ENCODE peak calls at places on chromosomes 5 and 9, in four cellular contexts. One of them, this sample, is unnamed.
A peak's percentile ranks its signal among the peaks of the same experiment; 100 is the strongest.

GRCh38 chr9:114093761-114094505 is 5.2 kb downstream of the KIF12 start:
- DNase-seq in K562: no peak
- DNase-seq in HCT116: no peak
- DNase-seq in HepG2: no peak
- DNase-seq in this sample: no peak

GRCh38 chr9:125477089-125477544 is 215.5 kb downstream of the GAPVD1 start:
- DNase-seq in K562: peak; percentile 64
- DNase-seq in HCT116: no peak
- DNase-seq in HepG2: no peak
- DNase-seq in this sample: no peak

GRCh38 chr5:41927604-41928003 is 2.5 kb downstream of the FBXO4 start:
- DNase-seq in HCT116: no peak
- DNase-seq in HepG2: no peak
- DNase-seq in K562: no peak
- DNase-seq in this sample: no peak

GRCh38 chr5:117393125-117393524 is 818.5 kb upstream of the SEMA6A start:
- DNase-seq in HepG2: no peak
- DNase-seq in HCT116: no peak
- DNase-seq in K562: no peak
- DNase-seq in this sample: no peak

GRCh38 chr9:15936316-15936869 is 383.6 kb downstream of the CCDC171 start:
- DNase-seq in HepG2: no peak
- DNase-seq in HCT116: no peak
- DNase-seq in K562: no peak
- DNase-seq in this sample: peak; percentile 19

GRCh38 chr5:69493235-69493925 is 790 bp downstream of the OCLN start:
- DNase-seq in HCT116: no peak
- DNase-seq in HepG2: no peak
- DNase-seq in K562: no peak
- DNase-seq in this sample: peak; percentile 74

GRCh38 chr9:37031081-37031480 is 3.0 kb downstream of the PAX5 start:
- DNase-seq in HCT116: no peak
- DNase-seq in HepG2: no peak
- DNase-seq in K562: no peak
- DNase-seq in this sample: no peak

GRCh38 chr5:307306-307705 is 14.2 kb upstream of the AHRR start:
- DNase-seq in HCT116: no peak
- DNase-seq in HepG2: no peak
- DNase-seq in K562: no peak
- DNase-seq in this sample: no peak

GRCh38 chr5:150487199-150488061 is 20.5 kb upstream of the NDST1 start:
- DNase-seq in HepG2: peak; percentile 80
- DNase-seq in HCT116: no peak
- DNase-seq in K562: no peak
- DNase-seq in this sample: peak; percentile 42

GRCh38 chr5:60177596-60177995 is 284.1 kb upstream of the PDE4D start:
- DNase-seq in HCT116: no peak
- DNase-seq in K562: no peak
- DNase-seq in HepG2: no peak
- DNase-seq in this sample: no peak

GRCh38 chr9:112531666-112532282 is 45.1 kb downstream of the KIAA1958 start:
- DNase-seq in K562: no peak
- DNase-seq in HepG2: peak; percentile 13
- DNase-seq in HCT116: no peak
- DNase-seq in this sample: no peak

GRCh38 chr9:131840220-131840619 is 100.3 kb upstream of the RAPGEF1 start:
- DNase-seq in HepG2: no peak
- DNase-seq in HCT116: no peak
- DNase-seq in K562: peak; percentile 32
- DNase-seq in this sample: no peak

GRCh38 chr9:81052846-81053245 is 636.5 kb downstream of the TLE1 start:
- DNase-seq in HCT116: no peak
- DNase-seq in K562: no peak
- DNase-seq in HepG2: no peak
- DNase-seq in this sample: no peak

GRCh38 chr5:10604975-10605374 is 41.1 kb downstream of the ANKRD33B start:
- DNase-seq in HCT116: no peak
- DNase-seq in K562: no peak
- DNase-seq in HepG2: no peak
- DNase-seq in this sample: no peak

GRCh38 chr5:35101016-35101415 is 53.3 kb upstream of the AGXT2 start:
- DNase-seq in HCT116: no peak
- DNase-seq in HepG2: no peak
- DNase-seq in K562: no peak
- DNase-seq in this sample: no peak

GRCh38 chr5:134738963-134739661 is 764 bp downstream of the CAMLG start:
- DNase-seq in HCT116: peak; percentile 55
- DNase-seq in K562: peak; percentile 41
- DNase-seq in HepG2: peak; percentile 73
- DNase-seq in this sample: peak; percentile 48

GRCh38 chr5:88836195-88836838 is 46.7 kb downstream of the MEF2C start:
- DNase-seq in HepG2: no peak
- DNase-seq in K562: peak; percentile 24
- DNase-seq in HCT116: no peak
- DNase-seq in this sample: no peak

GRCh38 chr9:88387733-88388202 is 476 bp upstream of the SPIN1 start:
- DNase-seq in HCT116: peak; percentile 55
- DNase-seq in K562: no peak
- DNase-seq in HepG2: peak; percentile 20
- DNase-seq in this sample: peak; percentile 63

GRCh38 chr5:10030219-10030831 is 219.4 kb downstream of the ATPSCKMT start:
- DNase-seq in HepG2: peak; percentile 23
- DNase-seq in HCT116: peak; percentile 23
- DNase-seq in K562: no peak
- DNase-seq in this sample: no peak

GRCh38 chr5:43772601-43773031 is 169.6 kb downstream of the NNT start:
- DNase-seq in HCT116: peak; percentile 44
- DNase-seq in K562: no peak
- DNase-seq in HepG2: no peak
- DNase-seq in this sample: no peak

GRCh38 chr5:93343570-93343969 is 237.4 kb downstream of the NR2F1-AS1 start:
- DNase-seq in K562: no peak
- DNase-seq in HepG2: no peak
- DNase-seq in HCT116: no peak
- DNase-seq in this sample: no peak

GRCh38 chr9:137745541-137745991 is 126.8 kb downstream of the EHMT1 start:
- DNase-seq in K562: peak; percentile 48
- DNase-seq in HCT116: peak; percentile 19
- DNase-seq in HepG2: peak; percentile 15
- DNase-seq in this sample: no peak

GRCh38 chr5:65482280-65482726 is 583 bp upstream of the ADAMTS6 start:
- DNase-seq in K562: peak; percentile 14
- DNase-seq in HepG2: no peak
- DNase-seq in HCT116: no peak
- DNase-seq in this sample: peak; percentile 19

GRCh38 chr5:176153741-176154140 is 84.5 kb upstream of the SIMC1 start:
- DNase-seq in HCT116: no peak
- DNase-seq in K562: no peak
- DNase-seq in HepG2: no peak
- DNase-seq in this sample: peak; percentile 65

GRCh38 chr5:126366199-126366560 is 57.0 kb upstream of the GRAMD2B start:
- DNase-seq in K562: no peak
- DNase-seq in HCT116: no peak
- DNase-seq in HepG2: peak; percentile 68
- DNase-seq in this sample: no peak

GRCh38 chr5:151569132-151570046 is 21.7 kb downstream of the FAT2 start:
- DNase-seq in HCT116: no peak
- DNase-seq in HepG2: no peak
- DNase-seq in K562: no peak
- DNase-seq in this sample: no peak

GRCh38 chr5:59793000-59793399 is 100.5 kb downstream of the PDE4D start:
- DNase-seq in HCT116: no peak
- DNase-seq in K562: no peak
- DNase-seq in HepG2: peak; percentile 10
- DNase-seq in this sample: no peak

GRCh38 chr9:88645172-88645868 is 110.3 kb downstream of the NXNL2 start:
- DNase-seq in K562: no peak
- DNase-seq in HCT116: no peak
- DNase-seq in HepG2: no peak
- DNase-seq in this sample: no peak

GRCh38 chr5:157431544-157432200 is 28.3 kb upstream of the NIPAL4 start:
- DNase-seq in HepG2: peak; percentile 34
- DNase-seq in K562: no peak
- DNase-seq in HCT116: peak; percentile 38
- DNase-seq in this sample: no peak

GRCh38 chr9:83013867-83014605 is 48.9 kb downstream of the RASEF start:
- DNase-seq in HepG2: no peak
- DNase-seq in HCT116: no peak
- DNase-seq in K562: no peak
- DNase-seq in this sample: no peak

GRCh38 chr5:38190111-38190510 is 68.2 kb upstream of the EGFLAM start:
- DNase-seq in HepG2: no peak
- DNase-seq in HCT116: no peak
- DNase-seq in K562: no peak
- DNase-seq in this sample: no peak

GRCh38 chr5:61409568-61409967 is 77.5 kb downstream of the ZSWIM6 start:
- DNase-seq in HepG2: peak; percentile 50
- DNase-seq in K562: peak; percentile 31
- DNase-seq in HCT116: peak; percentile 79
- DNase-seq in this sample: peak; percentile 19
- TF ChIP-seq ELF1 in HepG2: no peak
- TF ChIP-seq ELF1 in K562: no peak
- TF ChIP-seq ELF1 in HCT116: no peak
- TF ChIP-seq ELF1 in this sample: no peak

GRCh38 chr5:131821221-131821620 is 24.4 kb upstream of the FNIP1 start:
- DNase-seq in HepG2: no peak
- DNase-seq in K562: no peak
- DNase-seq in HCT116: no peak
- DNase-seq in this sample: no peak
- TF ChIP-seq ELF1 in HepG2: no peak
- TF ChIP-seq ELF1 in K562: no peak
- TF ChIP-seq ELF1 in HCT116: no peak
- TF ChIP-seq ELF1 in this sample: no peak

DNA sequence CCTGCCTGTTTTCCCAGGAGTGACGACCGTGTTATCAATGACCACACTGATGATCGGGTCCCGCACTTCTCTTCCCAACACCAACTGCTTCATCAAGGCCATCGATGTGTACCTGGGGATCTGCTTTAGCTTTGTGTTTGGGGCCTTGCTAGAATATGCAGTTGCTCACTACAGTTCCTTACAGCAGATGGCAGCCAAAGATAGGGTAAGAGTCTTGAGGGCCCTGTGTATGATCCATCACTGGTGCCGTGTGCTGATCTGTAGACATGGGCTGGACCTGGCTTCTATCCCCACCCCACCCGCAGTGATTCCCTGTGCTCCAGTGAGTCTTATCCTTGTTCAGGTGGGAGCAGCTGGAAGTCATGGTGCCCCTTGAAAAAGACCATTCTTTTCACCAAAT is 26.0 kb downstream of the GABRP start:
- DNase-seq in HCT116: peak; percentile 34
- DNase-seq in K562: peak; percentile 16
- DNase-seq in HepG2: no peak
- DNase-seq in this sample: peak; percentile 41
- TF ChIP-seq ELF1 in HCT116: no peak
- TF ChIP-seq ELF1 in K562: no peak
- TF ChIP-seq ELF1 in HepG2: no peak
- TF ChIP-seq ELF1 in this sample: no peak

GRCh38 chr5:45507174-45507573 is 189.0 kb downstream of the HCN1 start:
- DNase-seq in K562: no peak
- DNase-seq in HepG2: no peak
- DNase-seq in HCT116: no peak
- DNase-seq in this sample: no peak
- TF ChIP-seq ELF1 in K562: no peak
- TF ChIP-seq ELF1 in HepG2: no peak
- TF ChIP-seq ELF1 in HCT116: no peak
- TF ChIP-seq ELF1 in this sample: no peak

GRCh38 chr5:142690641-142691040 is 4.8 kb upstream of the FGF1 start:
- DNase-seq in HepG2: no peak
- DNase-seq in HCT116: no peak
- DNase-seq in K562: no peak
- DNase-seq in this sample: no peak
- TF ChIP-seq ELF1 in HepG2: no peak
- TF ChIP-seq ELF1 in HCT116: no peak
- TF ChIP-seq ELF1 in K562: no peak
- TF ChIP-seq ELF1 in this sample: no peak

GRCh38 chr9:22005083-22005699 is 3.9 kb downstream of the CDKN2B start:
- DNase-seq in HCT116: no peak
- DNase-seq in K562: no peak
- DNase-seq in HepG2: no peak
- DNase-seq in this sample: peak; percentile 21

GRCh38 chr9:22010881-22011625 is 1.9 kb upstream of the CDKN2B start:
- DNase-seq in HCT116: no peak
- DNase-seq in HepG2: peak; percentile 20
- DNase-seq in K562: no peak
- DNase-seq in this sample: no peak

GRCh38 chr9:22005700-22006605 is 3.2 kb downstream of the CDKN2B start:
- DNase-seq in K562: no peak
- DNase-seq in HCT116: no peak
- DNase-seq in HepG2: no peak
- DNase-seq in this sample: peak; percentile 21

GRCh38 chr9:22009563-22009867 is 410 bp upstream of the CDKN2B start:
- DNase-seq in HCT116: no peak
- DNase-seq in K562: no peak
- DNase-seq in HepG2: no peak
- DNase-seq in this sample: no peak

DNA sequence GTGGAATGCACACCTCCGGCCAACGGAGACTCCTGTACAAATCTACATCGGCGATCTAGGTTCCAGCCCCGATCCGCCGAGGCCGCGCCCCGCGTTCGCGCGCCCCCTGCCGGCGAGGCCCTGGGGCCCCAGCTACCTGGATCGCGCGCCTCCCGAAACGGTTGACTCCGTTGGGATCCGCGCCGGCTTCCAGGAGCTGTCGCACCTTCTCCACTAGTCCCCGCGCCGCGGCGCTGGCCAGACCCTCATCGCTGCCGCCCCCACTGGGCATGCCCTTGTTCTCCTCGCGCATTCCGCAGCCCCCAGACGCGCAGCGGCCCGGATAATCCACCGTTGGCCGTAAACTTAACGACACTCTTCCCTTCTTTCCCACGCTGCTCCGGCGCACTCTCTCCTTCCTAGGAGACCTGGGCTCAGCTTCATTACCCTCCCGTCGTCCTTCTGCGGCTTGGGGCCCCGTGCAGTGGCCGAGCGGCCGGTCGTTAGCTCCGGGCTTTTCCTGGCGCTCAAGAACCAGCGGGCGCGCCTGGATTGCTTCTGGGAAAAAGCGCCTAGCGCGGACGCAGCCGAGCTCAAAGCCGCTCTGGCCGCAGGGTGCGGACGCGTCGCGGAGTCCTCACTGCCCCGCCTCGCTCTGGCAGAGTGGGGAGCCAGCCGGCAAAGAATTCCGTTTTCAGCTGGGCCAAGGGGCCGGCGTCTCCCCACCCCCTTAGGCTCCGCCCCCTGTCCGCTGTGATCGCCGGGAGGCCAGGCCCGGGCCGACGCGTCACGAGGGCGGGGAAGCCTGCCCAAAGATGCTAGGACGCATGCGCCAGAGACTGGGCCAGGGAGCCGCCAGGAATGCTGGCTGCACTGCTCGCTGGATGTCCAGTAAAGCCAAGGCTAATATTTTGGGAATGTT is at the start of gene CDKN2B:
- DNase-seq in HepG2: peak; percentile 85
- DNase-seq in K562: no peak
- DNase-seq in HCT116: peak; percentile 80
- DNase-seq in this sample: peak; percentile 97
- TF ChIP-seq ELF1 in HepG2: no peak
- TF ChIP-seq ELF1 in K562: no peak
- TF ChIP-seq ELF1 in HCT116: no peak
- TF ChIP-seq ELF1 in this sample: no peak